ENCODE peak calls at places on chromosomes 6 and 20, in four cellular contexts. One of them, this sample, is unnamed.

GRCh38 chr20:57654998-57655811 is 35.0 kb upstream of the ZBP1 start:
- DNase-seq in COR-L47: no peak
- DNase-seq in GM06990: no peak
- DNase-seq in RPMI7951: no peak
- DNase-seq in this sample: peak; percentile 36

GRCh38 chr6:158283304-158284005 is 28.8 kb upstream of the TULP4 start:
- DNase-seq in GM06990: no peak
- DNase-seq in RPMI7951: no peak
- DNase-seq in COR-L47: no peak
- DNase-seq in this sample: no peak

GRCh38 chr6:168713839-168714238 is 272.9 kb downstream of the SMOC2 start:
- DNase-seq in COR-L47: no peak
- DNase-seq in GM06990: no peak
- DNase-seq in RPMI7951: no peak
- DNase-seq in this sample: no peak

GRCh38 chr6:53651149-53651763 is 14.3 kb downstream of the KLHL31 start:
- DNase-seq in RPMI7951: peak; percentile 70
- DNase-seq in GM06990: no peak
- DNase-seq in COR-L47: peak; percentile 79
- DNase-seq in this sample: peak; percentile 50

GRCh38 chr20:24978493-24978892 is 14.1 kb downstream of the APMAP start:
- DNase-seq in COR-L47: no peak
- DNase-seq in RPMI7951: no peak
- DNase-seq in GM06990: no peak
- DNase-seq in this sample: no peak

GRCh38 chr20:61461459-61461858 is 209.4 kb downstream of the CDH4 start:
- DNase-seq in GM06990: no peak
- DNase-seq in COR-L47: no peak
- DNase-seq in RPMI7951: no peak
- DNase-seq in this sample: no peak

GRCh38 chr6:45049188-45049843 is 278.8 kb upstream of the RUNX2 start:
- DNase-seq in COR-L47: no peak
- DNase-seq in RPMI7951: peak; percentile 55
- DNase-seq in GM06990: no peak
- DNase-seq in this sample: no peak

GRCh38 chr6:156731436-156731835 is 45.7 kb upstream of the ARID1B start:
- DNase-seq in GM06990: no peak
- DNase-seq in COR-L47: peak; percentile 38
- DNase-seq in RPMI7951: peak; percentile 48
- DNase-seq in this sample: no peak

GRCh38 chr6:140043762-140044378 is 669.4 kb upstream of the CITED2 start:
- DNase-seq in COR-L47: no peak
- DNase-seq in GM06990: no peak
- DNase-seq in RPMI7951: peak; percentile 65
- DNase-seq in this sample: no peak

GRCh38 chr20:36542019-36542488 is 735 bp downstream of the MYL9 start:
- DNase-seq in COR-L47: no peak
- DNase-seq in GM06990: no peak
- DNase-seq in RPMI7951: peak; percentile 34
- DNase-seq in this sample: no peak

GRCh38 chr6:137217801-137218472 is 1.2 kb downstream of the IFNGR1 start:
- DNase-seq in RPMI7951: peak; percentile 46
- DNase-seq in COR-L47: no peak
- DNase-seq in GM06990: no peak
- DNase-seq in this sample: no peak

GRCh38 chr6:37714836-37715425 is 17.2 kb upstream of the MDGA1 start:
- DNase-seq in RPMI7951: no peak
- DNase-seq in COR-L47: no peak
- DNase-seq in GM06990: no peak
- DNase-seq in this sample: no peak

GRCh38 chr6:28081486-28081751 is 1.1 kb downstream of the ZNF165 start:
- DNase-seq in RPMI7951: no peak
- DNase-seq in GM06990: no peak
- DNase-seq in COR-L47: no peak
- DNase-seq in this sample: peak; percentile 67

GRCh38 chr6:163837681-163838431 is 423.3 kb downstream of the QKI start:
- DNase-seq in GM06990: no peak
- DNase-seq in COR-L47: no peak
- DNase-seq in RPMI7951: peak; percentile 44
- DNase-seq in this sample: no peak

GRCh38 chr20:34708621-34709043 is 4.5 kb downstream of the TP53INP2 start:
- DNase-seq in RPMI7951: peak; percentile 53
- DNase-seq in GM06990: no peak
- DNase-seq in COR-L47: peak; percentile 32
- DNase-seq in this sample: peak; percentile 69

GRCh38 chr6:159214281-159214680 is 45.1 kb downstream of the FNDC1 start:
- DNase-seq in RPMI7951: no peak
- DNase-seq in GM06990: no peak
- DNase-seq in COR-L47: no peak
- DNase-seq in this sample: no peak

GRCh38 chr20:48584391-48585249 is 243.2 kb downstream of the PREX1 start:
- DNase-seq in RPMI7951: no peak
- DNase-seq in COR-L47: no peak
- DNase-seq in GM06990: no peak
- DNase-seq in this sample: no peak

GRCh38 chr20:63574829-63575720 is 1.0 kb upstream of the HELZ2 start:
- DNase-seq in COR-L47: no peak
- DNase-seq in GM06990: no peak
- DNase-seq in RPMI7951: no peak
- DNase-seq in this sample: no peak

GRCh38 chr6:36067374-36068011 is 39.9 kb downstream of the MAPK14 start:
- DNase-seq in GM06990: no peak
- DNase-seq in RPMI7951: peak; percentile 42
- DNase-seq in COR-L47: no peak
- DNase-seq in this sample: no peak

GRCh38 chr6:92849636-92850035 is 569.7 kb downstream of the EPHA7 start:
- DNase-seq in RPMI7951: no peak
- DNase-seq in GM06990: no peak
- DNase-seq in COR-L47: no peak
- DNase-seq in this sample: no peak

GRCh38 chr6:47852727-47853126 is 70.9 kb downstream of the OPN5 start:
- DNase-seq in COR-L47: no peak
- DNase-seq in GM06990: no peak
- DNase-seq in RPMI7951: peak; percentile 4
- DNase-seq in this sample: no peak

GRCh38 chr20:45248609-45249008 is 5.8 kb downstream of the SLPI start:
- DNase-seq in GM06990: no peak
- DNase-seq in COR-L47: no peak
- DNase-seq in RPMI7951: no peak
- DNase-seq in this sample: no peak

GRCh38 chr6:93105017-93105416 is 314.3 kb downstream of the EPHA7 start:
- DNase-seq in COR-L47: no peak
- DNase-seq in GM06990: no peak
- DNase-seq in RPMI7951: no peak
- DNase-seq in this sample: no peak

GRCh38 chr6:107576852-107577251 is 86.9 kb downstream of the SOBP start:
- DNase-seq in RPMI7951: peak; percentile 62
- DNase-seq in COR-L47: no peak
- DNase-seq in GM06990: no peak
- DNase-seq in this sample: no peak

GRCh38 chr6:82458147-82458546 is 94.5 kb downstream of the TPBG start:
- DNase-seq in GM06990: no peak
- DNase-seq in COR-L47: no peak
- DNase-seq in RPMI7951: no peak
- DNase-seq in this sample: no peak

GRCh38 chr6:73074175-73074574 is 151.1 kb downstream of the KHDC1L start:
- DNase-seq in COR-L47: no peak
- DNase-seq in RPMI7951: no peak
- DNase-seq in GM06990: no peak
- DNase-seq in this sample: no peak

GRCh38 chr6:56637640-56638039 is 5.0 kb downstream of the DST start:
- DNase-seq in COR-L47: peak; percentile 45
- DNase-seq in RPMI7951: peak; percentile 64
- DNase-seq in GM06990: peak; percentile 19
- DNase-seq in this sample: peak; percentile 29

GRCh38 chr6:94673251-94673650 is 904.1 kb upstream of the MANEA start:
- DNase-seq in COR-L47: no peak
- DNase-seq in RPMI7951: no peak
- DNase-seq in GM06990: no peak
- DNase-seq in this sample: no peak

GRCh38 chr6:167268683-167269280 is 22.3 kb upstream of the UNC93A start:
- DNase-seq in GM06990: no peak
- DNase-seq in RPMI7951: no peak
- DNase-seq in COR-L47: no peak
- DNase-seq in this sample: no peak

GRCh38 chr6:68575765-68576439 is 59.2 kb upstream of the ADGRB3 start:
- DNase-seq in COR-L47: peak; percentile 91
- DNase-seq in GM06990: no peak
- DNase-seq in RPMI7951: no peak
- DNase-seq in this sample: no peak

GRCh38 chr6:82144852-82145332 is 102.7 kb downstream of the IBTK start:
- DNase-seq in GM06990: no peak
- DNase-seq in COR-L47: no peak
- DNase-seq in RPMI7951: peak; percentile 94
- DNase-seq in this sample: no peak

GRCh38 chr6:610882-611281 is 46.0 kb downstream of the HUS1B start:
- DNase-seq in GM06990: no peak
- DNase-seq in COR-L47: no peak
- DNase-seq in RPMI7951: no peak
- DNase-seq in this sample: no peak

GRCh38 chr6:169249057-169249456 is 4.6 kb downstream of the THBS2 start:
- DNase-seq in COR-L47: no peak
- DNase-seq in RPMI7951: no peak
- DNase-seq in GM06990: no peak
- DNase-seq in this sample: no peak

GRCh38 chr6:38997128-38997761 is 51.3 kb upstream of the GLP1R start:
- DNase-seq in GM06990: no peak
- DNase-seq in COR-L47: peak; percentile 33
- DNase-seq in RPMI7951: peak; percentile 18
- DNase-seq in this sample: no peak

GRCh38 chr6:35719830-35720733 is 16.8 kb upstream of the ARMC12 start:
- DNase-seq in COR-L47: no peak
- DNase-seq in GM06990: peak; percentile 81
- DNase-seq in RPMI7951: no peak
- DNase-seq in this sample: peak; percentile 80

GRCh38 chr6:101341926-101342325 is 51.6 kb upstream of the GRIK2 start:
- DNase-seq in GM06990: no peak
- DNase-seq in COR-L47: no peak
- DNase-seq in RPMI7951: no peak
- DNase-seq in this sample: no peak

GRCh38 chr20:49344140-49344539 is 66.3 kb upstream of the ZNFX1 start:
- DNase-seq in COR-L47: no peak
- DNase-seq in GM06990: no peak
- DNase-seq in RPMI7951: no peak
- DNase-seq in this sample: no peak